ENCODE peak calls at places on chromosomes 4 and X, in nine cellular contexts. One of them, this sample, is unnamed. For H3K4me1, the result is how much of the 10 kb centered on the place peaks cover.

GRCh38 chrX:148382983-148383382 is 117.4 kb upstream of the AFF2 start:
- DNase-seq in spleen: no peak
- DNase-seq in left lung: no peak
- DNase-seq in Panc1: no peak
- DNase-seq in left ventricle myocardium inferior: no peak
- DNase-seq in SK-N-SH: no peak
- DNase-seq in tibial nerve: no peak
- DNase-seq in neural progenitor cell: peak
- DNase-seq in stomach: no peak
- DNase-seq in this sample: no peak

GRCh38 chr4:21790437-21791029 is 158.0 kb downstream of the KCNIP4 start:
- DNase-seq in left lung: no peak
- DNase-seq in SK-N-SH: peak
- DNase-seq in stomach: no peak
- DNase-seq in spleen: no peak
- DNase-seq in tibial nerve: no peak
- DNase-seq in Panc1: no peak
- DNase-seq in neural progenitor cell: peak
- DNase-seq in left ventricle myocardium inferior: no peak
- DNase-seq in this sample: no peak

GRCh38 chr4:174764105-174764729 is 64.8 kb downstream of the GLRA3 start:
- DNase-seq in spleen: no peak
- DNase-seq in left ventricle myocardium inferior: no peak
- DNase-seq in Panc1: peak
- DNase-seq in neural progenitor cell: peak
- DNase-seq in stomach: no peak
- DNase-seq in SK-N-SH: peak
- DNase-seq in tibial nerve: no peak
- DNase-seq in left lung: no peak
- DNase-seq in this sample: no peak

GRCh38 chr4:8085491-8086479 is 72.8 kb downstream of the ABLIM2 start:
- DNase-seq in SK-N-SH: no peak
- DNase-seq in left ventricle myocardium inferior: no peak
- DNase-seq in tibial nerve: no peak
- DNase-seq in neural progenitor cell: no peak
- DNase-seq in Panc1: no peak
- DNase-seq in spleen: no peak
- DNase-seq in left lung: no peak
- DNase-seq in stomach: no peak
- DNase-seq in this sample: no peak

GRCh38 chr4:155529197-155529596 is 137.5 kb upstream of the GUCY1A1 start:
- DNase-seq in tibial nerve: no peak
- DNase-seq in stomach: no peak
- DNase-seq in spleen: no peak
- DNase-seq in SK-N-SH: peak
- DNase-seq in neural progenitor cell: peak
- DNase-seq in Panc1: no peak
- DNase-seq in left ventricle myocardium inferior: no peak
- DNase-seq in left lung: no peak
- DNase-seq in this sample: no peak

GRCh38 chrX:151228935-151229334 is 52.6 kb downstream of the GPR50 start:
- DNase-seq in stomach: no peak
- DNase-seq in spleen: no peak
- DNase-seq in neural progenitor cell: no peak
- DNase-seq in left ventricle myocardium inferior: no peak
- DNase-seq in SK-N-SH: no peak
- DNase-seq in Panc1: no peak
- DNase-seq in left lung: no peak
- DNase-seq in tibial nerve: no peak
- DNase-seq in this sample: no peak

GRCh38 chr4:39044947-39045734 is 12.9 kb upstream of the TMEM156 start:
- DNase-seq in neural progenitor cell: peak
- DNase-seq in spleen: peak
- DNase-seq in Panc1: no peak
- DNase-seq in stomach: peak
- DNase-seq in SK-N-SH: peak
- DNase-seq in left ventricle myocardium inferior: peak
- DNase-seq in tibial nerve: no peak
- DNase-seq in left lung: peak
- DNase-seq in this sample: no peak

GRCh38 chr4:89410687-89411086 is 103.1 kb upstream of the GPRIN3 start:
- DNase-seq in stomach: no peak
- DNase-seq in neural progenitor cell: peak
- DNase-seq in SK-N-SH: no peak
- DNase-seq in Panc1: no peak
- DNase-seq in left lung: no peak
- DNase-seq in tibial nerve: no peak
- DNase-seq in spleen: no peak
- DNase-seq in left ventricle myocardium inferior: no peak
- DNase-seq in this sample: no peak

GRCh38 chr4:113467581-113467980 is 294.0 kb downstream of the CAMK2D start:
- DNase-seq in stomach: no peak
- DNase-seq in neural progenitor cell: no peak
- DNase-seq in tibial nerve: peak
- DNase-seq in SK-N-SH: no peak
- DNase-seq in spleen: no peak
- DNase-seq in left ventricle myocardium inferior: no peak
- DNase-seq in Panc1: no peak
- DNase-seq in left lung: no peak
- DNase-seq in this sample: no peak

GRCh38 chr4:69057620-69058409 is 38.5 kb upstream of the UGT2B7 start:
- DNase-seq in spleen: no peak
- DNase-seq in neural progenitor cell: peak
- DNase-seq in left ventricle myocardium inferior: no peak
- DNase-seq in Panc1: no peak
- DNase-seq in left lung: no peak
- DNase-seq in stomach: peak
- DNase-seq in tibial nerve: no peak
- DNase-seq in SK-N-SH: no peak
- DNase-seq in this sample: no peak

GRCh38 chr4:29131304-29131703 is 1588.9 kb upstream of the PCDH7 start:
- DNase-seq in spleen: no peak
- DNase-seq in SK-N-SH: no peak
- DNase-seq in left ventricle myocardium inferior: no peak
- DNase-seq in tibial nerve: no peak
- DNase-seq in neural progenitor cell: peak
- DNase-seq in Panc1: no peak
- DNase-seq in left lung: no peak
- DNase-seq in stomach: no peak
- DNase-seq in this sample: no peak

GRCh38 chrX:21770631-21771321 is 12.9 kb upstream of the SMPX start:
- DNase-seq in neural progenitor cell: no peak
- DNase-seq in stomach: no peak
- DNase-seq in Panc1: no peak
- DNase-seq in spleen: no peak
- DNase-seq in SK-N-SH: no peak
- DNase-seq in left lung: no peak
- DNase-seq in left ventricle myocardium inferior: no peak
- DNase-seq in tibial nerve: no peak
- DNase-seq in this sample: no peak

GRCh38 chrX:6228720-6229119 is at the start of gene NLGN4X:
- DNase-seq in spleen: peak
- DNase-seq in Panc1: no peak
- DNase-seq in neural progenitor cell: peak
- DNase-seq in tibial nerve: no peak
- DNase-seq in SK-N-SH: peak
- DNase-seq in left ventricle myocardium inferior: no peak
- DNase-seq in left lung: no peak
- DNase-seq in stomach: no peak
- DNase-seq in this sample: no peak

GRCh38 chrX:50920132-50920531 is 9.6 kb downstream of the BMP15 start:
- DNase-seq in tibial nerve: no peak
- DNase-seq in SK-N-SH: no peak
- DNase-seq in left lung: no peak
- DNase-seq in left ventricle myocardium inferior: no peak
- DNase-seq in stomach: no peak
- DNase-seq in spleen: no peak
- DNase-seq in Panc1: no peak
- DNase-seq in neural progenitor cell: peak
- DNase-seq in this sample: no peak
- TF ChIP-seq CTCF in tibial nerve: no peak
- TF ChIP-seq CTCF in SK-N-SH: peak
- TF ChIP-seq CTCF in left lung: no peak
- TF ChIP-seq CTCF in left ventricle myocardium inferior: peak
- TF ChIP-seq CTCF in stomach: no peak
- TF ChIP-seq CTCF in spleen: no peak
- TF ChIP-seq CTCF in Panc1: peak
- TF ChIP-seq CTCF in neural progenitor cell: peak
- TF ChIP-seq CTCF in this sample: no peak

GRCh38 chrX:104324871-104325585 is 70.3 kb upstream of the ESX1 start:
- DNase-seq in stomach: no peak
- DNase-seq in spleen: no peak
- DNase-seq in SK-N-SH: no peak
- DNase-seq in left lung: no peak
- DNase-seq in left ventricle myocardium inferior: no peak
- DNase-seq in neural progenitor cell: no peak
- DNase-seq in tibial nerve: no peak
- DNase-seq in Panc1: no peak
- DNase-seq in this sample: no peak
- H3K4me1 ChIP-seq in stomach: under half
- H3K4me1 ChIP-seq in spleen: under half
- H3K4me1 ChIP-seq in SK-N-SH: under half
- H3K4me1 ChIP-seq in left lung: under half
- H3K4me1 ChIP-seq in left ventricle myocardium inferior: under half
- H3K4me1 ChIP-seq in neural progenitor cell: under half
- H3K4me1 ChIP-seq in tibial nerve: under half
- H3K4me1 ChIP-seq in Panc1: under half
- H3K4me1 ChIP-seq in this sample: under half

GRCh38 chr4:55634417-55635128 is 1.5 kb downstream of the NMU start:
- DNase-seq in spleen: no peak
- DNase-seq in stomach: no peak
- DNase-seq in tibial nerve: no peak
- DNase-seq in Panc1: no peak
- DNase-seq in left lung: no peak
- DNase-seq in SK-N-SH: no peak
- DNase-seq in neural progenitor cell: no peak
- DNase-seq in left ventricle myocardium inferior: no peak
- DNase-seq in this sample: no peak
- H3K4me3 ChIP-seq in spleen: no peak
- H3K4me3 ChIP-seq in stomach: no peak
- H3K4me3 ChIP-seq in tibial nerve: no peak
- H3K4me3 ChIP-seq in Panc1: no peak
- H3K4me3 ChIP-seq in left lung: no peak
- H3K4me3 ChIP-seq in SK-N-SH: no peak
- H3K4me3 ChIP-seq in neural progenitor cell: peak
- H3K4me3 ChIP-seq in left ventricle myocardium inferior: no peak
- H3K4me3 ChIP-seq in this sample: no peak

GRCh38 chrX:118324588-118324987 is 21.3 kb upstream of the WDR44 start:
- DNase-seq in Panc1: no peak
- DNase-seq in left ventricle myocardium inferior: no peak
- DNase-seq in left lung: no peak
- DNase-seq in tibial nerve: no peak
- DNase-seq in neural progenitor cell: no peak
- DNase-seq in SK-N-SH: no peak
- DNase-seq in stomach: no peak
- DNase-seq in spleen: no peak
- DNase-seq in this sample: no peak

GRCh38 chrX:118329179-118329578 is 16.7 kb upstream of the WDR44 start:
- DNase-seq in neural progenitor cell: no peak
- DNase-seq in SK-N-SH: no peak
- DNase-seq in stomach: no peak
- DNase-seq in left ventricle myocardium inferior: no peak
- DNase-seq in spleen: no peak
- DNase-seq in Panc1: no peak
- DNase-seq in left lung: no peak
- DNase-seq in tibial nerve: no peak
- DNase-seq in this sample: no peak

GRCh38 chrX:118325453-118325852 is 20.5 kb upstream of the WDR44 start:
- DNase-seq in left ventricle myocardium inferior: no peak
- DNase-seq in Panc1: no peak
- DNase-seq in tibial nerve: no peak
- DNase-seq in left lung: no peak
- DNase-seq in stomach: no peak
- DNase-seq in neural progenitor cell: no peak
- DNase-seq in SK-N-SH: no peak
- DNase-seq in spleen: no peak
- DNase-seq in this sample: no peak
- TF ChIP-seq CTCF in left ventricle myocardium inferior: peak
- TF ChIP-seq CTCF in Panc1: peak
- TF ChIP-seq CTCF in tibial nerve: no peak
- TF ChIP-seq CTCF in left lung: no peak
- TF ChIP-seq CTCF in stomach: no peak
- TF ChIP-seq CTCF in neural progenitor cell: peak
- TF ChIP-seq CTCF in SK-N-SH: peak
- TF ChIP-seq CTCF in spleen: no peak
- TF ChIP-seq CTCF in this sample: no peak

This sample was measured in esophagus muscularis mucosa.